ENCODE peak calls at places on chromosomes 6 and 20, in six cellular contexts. Q, I, H, W, M and Y are unnamed samples. For H3K4me1, the result is how much of the 10 kb centered on the place peaks cover.

GRCh38 chr6:6686748-6687601 is 98.5 kb downstream of the LY86 start:
- DNase-seq in Q (no peak), I (peak), H (peak), W (peak), M (peak), Y (peak)

GRCh38 chr6:122753688-122754056 is 25.8 kb upstream of the FABP7 start:
- DNase-seq in Q (no peak), I (no peak), H (no peak), W (no peak), M (peak), Y (no peak)

GRCh38 chr6:108689279-108690161 is 128.8 kb downstream of the FOXO3 start:
- DNase-seq in Q (peak), I (peak), H (peak), W (no peak), M (peak), Y (peak)

GRCh38 chr6:106084106-106084963 is 1.8 kb upstream of the PRDM1 start:
- DNase-seq in Q (peak), I (peak), H (peak), W (peak), M (peak), Y (peak)

GRCh38 chr20:14497004-14497403 is 159.6 kb upstream of the FLRT3 start:
- DNase-seq in Q (no peak), I (no peak), H (no peak), W (no peak), M (no peak), Y (no peak)

GRCh38 chr6:43307451-43308100 is 1.1 kb downstream of the CRIP3 start:
- DNase-seq in Q (no peak), I (no peak), H (no peak), W (no peak), M (no peak), Y (no peak)

GRCh38 chr20:24651171-24651972 is 181.9 kb downstream of the SYNDIG1 start:
- DNase-seq in Q (peak), I (no peak), H (peak), W (no peak), M (peak), Y (no peak)

GRCh38 chr20:25077610-25078169 is 4.3 kb downstream of the VSX1 start:
- DNase-seq in Q (peak), I (peak), H (no peak), W (peak), M (no peak), Y (no peak)

GRCh38 chr6:168115748-168116445 is 36.9 kb upstream of the FRMD1 start:
- DNase-seq in Q (no peak), I (peak), H (no peak), W (no peak), M (no peak), Y (no peak)

GRCh38 chr6:160919713-160920112 is 71.9 kb upstream of the MAP3K4 start:
- DNase-seq in Q (peak), I (no peak), H (peak), W (no peak), M (peak), Y (no peak)

GRCh38 chr6:118755941-118756646 is 104.7 kb upstream of the CEP85L start:
- DNase-seq in Q (no peak), I (no peak), H (no peak), W (no peak), M (no peak), Y (no peak)

GRCh38 chr20:286508-286907 is 4.0 kb downstream of the C20orf96 start:
- DNase-seq in Q (no peak), I (no peak), H (no peak), W (no peak), M (no peak), Y (no peak)

GRCh38 chr6:89352329-89353117 is at the start of gene UBE2J1:
- DNase-seq in Q (peak), I (peak), H (peak), W (peak), M (peak), Y (peak)

GRCh38 chr20:6411651-6412050 is 288.8 kb upstream of the FERMT1 start:
- DNase-seq in Q (no peak), I (no peak), H (no peak), W (no peak), M (no peak), Y (no peak)

GRCh38 chr20:35840403-35840802 is 68.6 kb downstream of the PHF20 start:
- DNase-seq in Q (no peak), I (no peak), H (no peak), W (no peak), M (no peak), Y (no peak)

GRCh38 chr6:167699141-167700036 is 127.3 kb upstream of the AFDN start:
- DNase-seq in Q (no peak), I (peak), H (no peak), W (no peak), M (no peak), Y (peak)

GRCh38 chr6:4802312-4802935 is 26.2 kb downstream of the CDYL start:
- DNase-seq in Q (no peak), I (no peak), H (no peak), W (no peak), M (no peak), Y (no peak)

GRCh38 chr6:1327630-1328029 is 15.7 kb downstream of the FOXQ1 start:
- DNase-seq in Q (peak), I (no peak), H (no peak), W (no peak), M (no peak), Y (no peak)

GRCh38 chr20:1308702-1309095 is 20.2 kb downstream of the SDCBP2 start:
- DNase-seq in Q (no peak), I (no peak), H (no peak), W (no peak), M (no peak), Y (no peak)

GRCh38 chr20:63083831-63084562 is 77.2 kb upstream of the BHLHE23 start:
- DNase-seq in Q (no peak), I (no peak), H (no peak), W (no peak), M (no peak), Y (no peak)

GRCh38 chr6:98835149-98836024 is 1.0 kb downstream of the POU3F2 start:
- DNase-seq in Q (no peak), I (peak), H (no peak), W (peak), M (peak), Y (no peak)

GRCh38 chr6:21915707-21916399 is 322.3 kb downstream of the SOX4 start:
- DNase-seq in Q (peak), I (no peak), H (peak), W (no peak), M (peak), Y (no peak)

GRCh38 chr6:163339466-163339865 is 75.1 kb upstream of the QKI start:
- DNase-seq in Q (no peak), I (no peak), H (no peak), W (no peak), M (no peak), Y (no peak)
- H3K9ac ChIP-seq in Q (no peak), I (no peak), H (no peak), W (no peak), M (peak), Y (no peak)

GRCh38 chr20:58892126-58892931 is 39.8 kb downstream of the GNAS start:
- DNase-seq in Q (peak), I (peak), H (peak), W (peak), M (peak), Y (peak)
- TF ChIP-seq CTCF in Q (no peak), I (no peak), H (no peak), W (peak), M (no peak), Y (no peak)

DNA sequence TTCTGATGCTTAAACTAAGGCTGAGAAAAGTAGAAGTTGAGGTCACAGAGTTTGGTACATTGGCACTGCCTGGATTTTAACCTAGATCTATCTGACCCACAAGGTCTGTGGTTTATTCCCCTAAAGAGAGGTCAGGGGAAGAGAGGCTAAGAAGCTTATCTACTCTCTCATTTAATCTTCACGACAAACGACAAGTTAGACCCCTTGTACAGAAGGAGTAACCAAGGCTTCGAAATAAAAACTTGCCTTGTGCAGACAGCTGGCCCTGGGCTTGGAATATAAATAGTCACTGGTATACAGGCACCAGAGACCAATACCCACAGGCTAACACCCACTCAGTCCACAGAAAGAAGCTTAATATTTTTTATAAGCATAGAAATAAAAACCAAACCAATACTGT is 41.3 kb downstream of the HNF4A start:
- DNase-seq in Q (no peak), I (peak), H (no peak), W (no peak), M (no peak), Y (no peak)
- H3K4me1 ChIP-seq in Q (under half), I (under half), H (under half), W (under half), M (under half), Y (under half)

GRCh38 chr6:111549744-111550143 is 55.9 kb downstream of the TRAF3IP2 start:
- DNase-seq in Q (no peak), I (no peak), H (no peak), W (no peak), M (no peak), Y (no peak)

GRCh38 chr6:111541720-111542065 is 58.7 kb upstream of the REV3L start:
- DNase-seq in Q (no peak), I (no peak), H (no peak), W (no peak), M (no peak), Y (no peak)

GRCh38 chr6:111548368-111548767 is 57.3 kb downstream of the TRAF3IP2 start:
- DNase-seq in Q (peak), I (no peak), H (no peak), W (no peak), M (no peak), Y (no peak)

GRCh38 chr6:111540971-111541719 is 58.1 kb upstream of the REV3L start:
- DNase-seq in Q (no peak), I (no peak), H (no peak), W (no peak), M (peak), Y (no peak)

DNA sequence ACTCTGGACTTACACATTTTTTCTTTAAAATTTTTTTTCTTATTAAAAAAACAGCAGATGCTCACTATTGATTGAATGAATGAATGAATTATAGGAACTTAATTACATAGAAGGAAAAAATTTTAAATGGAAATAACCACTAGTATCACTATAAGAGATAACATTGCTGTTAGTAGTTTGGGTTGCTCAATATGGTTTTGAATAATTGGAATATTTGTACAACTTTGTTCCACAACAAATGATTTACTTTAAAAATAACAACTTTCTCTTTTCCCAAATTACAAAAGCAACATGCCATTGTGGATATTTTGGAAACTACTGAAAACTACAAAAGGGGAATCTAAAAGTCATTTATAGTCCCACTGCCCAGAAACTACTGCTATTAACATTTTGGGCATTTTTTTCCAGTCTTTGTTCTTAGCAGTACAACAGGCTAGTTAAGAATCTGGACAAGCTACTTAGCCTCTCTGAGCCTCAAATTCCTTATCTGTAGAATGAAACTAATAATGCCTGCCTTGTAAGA is 61.0 kb upstream of the REV3L start:
- DNase-seq in Q (no peak), I (no peak), H (no peak), W (no peak), M (no peak), Y (no peak)
- H3K9ac ChIP-seq in Q (no peak), I (no peak), H (no peak), W (no peak), M (no peak), Y (no peak)

GRCh38 chr6:18820725-18821124 is 433.6 kb downstream of the RNF144B start:
- DNase-seq in Q (no peak), I (no peak), H (no peak), W (no peak), M (no peak), Y (no peak)
- TF ChIP-seq CTCF in Q (no peak), I (peak), H (no peak), W (peak), M (no peak), Y (no peak)

GRCh38 chr6:33202799-33203198 is 1.7 kb upstream of the HSD17B8 start:
- DNase-seq in Q (no peak), I (no peak), H (no peak), W (no peak), M (no peak), Y (no peak)

GRCh38 chr6:33204165-33204414 is 365 bp upstream of the HSD17B8 start:
- DNase-seq in Q (no peak), I (peak), H (no peak), W (no peak), M (no peak), Y (no peak)

GRCh38 chr6:33201935-33202334 is 1.3 kb downstream of the SLC39A7 start:
- DNase-seq in Q (no peak), I (no peak), H (no peak), W (no peak), M (no peak), Y (no peak)

GRCh38 chr6:33204415-33205171 is at the start of gene HSD17B8:
- DNase-seq in Q (peak), I (peak), H (peak), W (peak), M (peak), Y (peak)

DNA sequence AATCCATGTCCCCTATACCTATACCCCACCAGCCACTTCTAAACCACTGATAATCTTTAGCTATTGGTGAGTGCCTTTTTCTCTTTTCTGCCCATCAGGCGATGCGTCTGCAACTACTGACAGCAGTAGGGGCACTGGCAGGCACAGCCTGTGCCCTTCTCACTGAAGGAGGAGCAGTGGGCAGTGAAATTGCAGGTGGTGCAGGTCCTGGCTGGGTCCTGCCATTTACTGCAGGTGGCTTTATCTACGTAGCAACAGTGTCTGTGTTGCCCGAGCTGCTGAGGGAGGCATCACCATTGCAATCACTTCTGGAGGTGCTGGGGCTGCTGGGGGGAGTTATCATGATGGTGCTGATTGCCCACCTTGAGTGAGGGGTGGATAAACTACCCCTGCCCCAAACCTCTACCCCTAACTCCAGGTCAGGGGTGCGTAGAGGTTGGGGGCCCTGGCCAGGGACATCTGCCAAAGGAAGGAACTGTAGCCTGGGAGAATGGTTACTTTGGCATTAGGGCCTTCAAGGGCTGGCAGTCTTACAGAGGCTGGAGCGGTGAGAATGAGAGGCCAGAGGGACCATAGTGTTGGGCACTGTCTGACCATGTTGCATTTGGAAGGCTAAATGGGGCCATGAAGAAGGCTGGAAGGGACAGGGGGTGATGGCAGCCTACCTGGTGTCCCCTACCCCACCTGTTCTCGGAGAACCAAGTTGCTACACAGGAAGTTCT is 851 bp upstream of the HSD17B8 start:
- DNase-seq in Q (no peak), I (no peak), H (no peak), W (no peak), M (no peak), Y (no peak)
- H3K4me1 ChIP-seq in Q (under half), I (under half), H (under half), W (under half), M (half or more), Y (under half)

GRCh38 chr20:20210943-20211273 is 157.0 kb upstream of the INSM1 start:
- DNase-seq in Q (no peak), I (no peak), H (no peak), W (no peak), M (no peak), Y (peak)
- H3K9ac ChIP-seq in Q (no peak), I (no peak), H (no peak), W (no peak), M (no peak), Y (no peak)

GRCh38 chr6:125516644-125517043 is 214.9 kb upstream of the HDDC2 start:
- DNase-seq in Q (no peak), I (no peak), H (no peak), W (no peak), M (no peak), Y (no peak)

GRCh38 chr6:125513978-125514377 is 212.2 kb upstream of the HDDC2 start:
- DNase-seq in Q (no peak), I (no peak), H (no peak), W (no peak), M (no peak), Y (no peak)

GRCh38 chr6:125524356-125524755 is 222.6 kb upstream of the HDDC2 start:
- DNase-seq in Q (no peak), I (no peak), H (no peak), W (peak), M (no peak), Y (no peak)

DNA sequence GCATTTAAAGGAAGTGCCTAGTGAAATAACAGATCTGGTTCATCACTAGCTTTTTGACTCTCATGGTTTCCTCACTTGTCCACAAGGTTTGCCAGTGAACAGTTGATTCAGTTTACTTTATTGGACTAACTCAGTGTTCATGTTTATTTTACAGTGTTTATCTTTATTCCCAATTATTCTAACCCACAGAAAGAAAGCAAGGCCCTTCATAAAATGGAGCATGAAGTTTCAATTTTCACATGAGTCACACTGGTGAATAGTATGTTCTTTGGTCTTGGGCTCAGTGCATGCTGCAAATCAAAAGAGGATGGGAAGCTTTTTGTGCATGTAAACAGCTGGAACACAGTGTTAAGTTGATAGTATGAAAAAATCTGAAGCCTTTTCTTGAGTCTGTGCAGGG is 217.6 kb upstream of the HDDC2 start:
- DNase-seq in Q (no peak), I (no peak), H (peak), W (no peak), M (peak), Y (no peak)
- TF ChIP-seq CTCF in Q (no peak), I (no peak), H (no peak), W (no peak), M (no peak), Y (no peak)

DNA sequence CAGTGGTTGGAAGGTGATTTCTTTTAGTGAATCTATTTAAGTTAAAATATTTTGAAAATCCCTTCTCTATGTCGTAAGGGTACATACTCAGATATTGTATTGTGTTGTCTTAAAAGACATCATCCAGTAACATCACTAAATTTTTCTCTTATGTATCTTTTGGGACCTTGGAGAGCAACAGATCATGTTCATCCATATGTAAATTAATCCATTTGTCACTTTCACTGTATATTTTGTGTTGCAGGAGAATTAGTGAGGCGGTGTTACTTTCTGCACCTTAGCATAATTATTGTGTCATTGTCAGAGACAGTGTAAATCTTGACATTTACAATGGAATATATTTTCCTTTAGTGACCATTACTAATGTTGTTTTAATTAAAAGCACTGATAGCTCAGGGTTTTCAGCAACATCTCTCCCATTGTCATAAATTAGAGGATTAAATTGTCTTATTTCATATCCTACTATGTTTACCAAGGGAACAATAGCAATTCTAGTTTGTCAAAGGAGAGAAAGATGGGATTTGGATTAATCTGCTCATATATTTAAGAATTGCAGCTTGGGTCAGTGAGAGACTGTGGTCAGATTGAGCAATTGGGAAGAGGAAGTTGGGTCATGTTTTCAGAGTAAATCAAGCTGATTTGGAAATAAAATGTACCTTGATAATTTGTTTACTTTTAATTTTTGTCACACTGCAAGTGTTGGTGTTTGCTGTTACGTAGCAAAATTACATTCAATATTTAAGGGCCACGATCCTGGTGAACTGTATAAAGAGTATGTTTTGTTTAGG is 22.7 kb downstream of the DOK5 start:
- DNase-seq in Q (no peak), I (no peak), H (no peak), W (no peak), M (no peak), Y (no peak)
- H3K4me1 ChIP-seq in Q (under half), I (under half), H (under half), W (under half), M (under half), Y (under half)